ENCODE peak calls at places on chromosomes 7 and 10, in five cellular contexts. One of them, this sample, is unnamed.

GRCh38 chr7:28890137-28890536 is 68.0 kb downstream of the TRIL start:
- DNase-seq in PC-9: peak
- DNase-seq in fibroblast of lung: no peak
- DNase-seq in foreskin keratinocyte: no peak
- DNase-seq in mesenchymal stem cell: no peak
- DNase-seq in this sample: peak

GRCh38 chr10:77898323-77899079 is 28.1 kb downstream of the DLG5 start:
- DNase-seq in mesenchymal stem cell: no peak
- DNase-seq in foreskin keratinocyte: peak
- DNase-seq in PC-9: no peak
- DNase-seq in fibroblast of lung: no peak
- DNase-seq in this sample: no peak

GRCh38 chr7:44378744-44379143 is 53.4 kb upstream of the CAMK2B start:
- DNase-seq in mesenchymal stem cell: peak
- DNase-seq in fibroblast of lung: peak
- DNase-seq in foreskin keratinocyte: peak
- DNase-seq in PC-9: peak
- DNase-seq in this sample: no peak

GRCh38 chr10:89664206-89664605 is 19.2 kb upstream of the PANK1 start:
- DNase-seq in fibroblast of lung: no peak
- DNase-seq in PC-9: no peak
- DNase-seq in foreskin keratinocyte: no peak
- DNase-seq in mesenchymal stem cell: no peak
- DNase-seq in this sample: no peak

GRCh38 chr10:110783509-110784103 is 88.1 kb upstream of the PDCD4 start:
- DNase-seq in mesenchymal stem cell: no peak
- DNase-seq in foreskin keratinocyte: no peak
- DNase-seq in PC-9: no peak
- DNase-seq in fibroblast of lung: no peak
- DNase-seq in this sample: no peak

GRCh38 chr7:102412548-102412947 is 16.4 kb downstream of the PRKRIP1 start:
- DNase-seq in foreskin keratinocyte: no peak
- DNase-seq in mesenchymal stem cell: peak
- DNase-seq in fibroblast of lung: peak
- DNase-seq in PC-9: no peak
- DNase-seq in this sample: peak

GRCh38 chr7:85184599-85185354 is 2.1 kb downstream of the SEMA3D start:
- DNase-seq in fibroblast of lung: peak
- DNase-seq in mesenchymal stem cell: peak
- DNase-seq in foreskin keratinocyte: no peak
- DNase-seq in PC-9: no peak
- DNase-seq in this sample: no peak

GRCh38 chr7:83161186-83161585 is 1.5 kb downstream of the PCLO start:
- DNase-seq in foreskin keratinocyte: no peak
- DNase-seq in PC-9: no peak
- DNase-seq in fibroblast of lung: peak
- DNase-seq in mesenchymal stem cell: peak
- DNase-seq in this sample: no peak

GRCh38 chr10:124942317-124943169 is 620 bp downstream of the ZRANB1 start:
- DNase-seq in foreskin keratinocyte: no peak
- DNase-seq in PC-9: no peak
- DNase-seq in mesenchymal stem cell: peak
- DNase-seq in fibroblast of lung: no peak
- DNase-seq in this sample: no peak

GRCh38 chr10:71623098-71623985 is 96.2 kb downstream of the C10orf105 start:
- DNase-seq in foreskin keratinocyte: no peak
- DNase-seq in mesenchymal stem cell: peak
- DNase-seq in PC-9: no peak
- DNase-seq in fibroblast of lung: peak
- DNase-seq in this sample: no peak

GRCh38 chr7:105751054-105751453 is 125.3 kb downstream of the ATXN7L1 start:
- DNase-seq in foreskin keratinocyte: peak
- DNase-seq in mesenchymal stem cell: no peak
- DNase-seq in fibroblast of lung: no peak
- DNase-seq in PC-9: no peak
- DNase-seq in this sample: no peak

GRCh38 chr7:126040114-126041045 is 1110.8 kb upstream of the POT1 start:
- DNase-seq in fibroblast of lung: no peak
- DNase-seq in foreskin keratinocyte: no peak
- DNase-seq in PC-9: no peak
- DNase-seq in mesenchymal stem cell: no peak
- DNase-seq in this sample: no peak

GRCh38 chr10:119103687-119104652 is at the start of gene DENND10:
- DNase-seq in foreskin keratinocyte: peak
- DNase-seq in mesenchymal stem cell: peak
- DNase-seq in PC-9: no peak
- DNase-seq in fibroblast of lung: peak
- DNase-seq in this sample: peak

GRCh38 chr7:43850348-43851116 is 18.8 kb downstream of the MRPS24 start:
- DNase-seq in foreskin keratinocyte: no peak
- DNase-seq in PC-9: no peak
- DNase-seq in mesenchymal stem cell: no peak
- DNase-seq in fibroblast of lung: no peak
- DNase-seq in this sample: no peak

GRCh38 chr10:115073796-115074195 is 19.4 kb upstream of the ATRNL1 start:
- DNase-seq in PC-9: no peak
- DNase-seq in fibroblast of lung: no peak
- DNase-seq in foreskin keratinocyte: no peak
- DNase-seq in mesenchymal stem cell: no peak
- DNase-seq in this sample: no peak

GRCh38 chr10:84571146-84571545 is 242.8 kb downstream of the CCSER2 start:
- DNase-seq in fibroblast of lung: no peak
- DNase-seq in PC-9: no peak
- DNase-seq in foreskin keratinocyte: no peak
- DNase-seq in mesenchymal stem cell: no peak
- DNase-seq in this sample: no peak

GRCh38 chr7:348962-349755 is 59.2 kb downstream of the FOXL3 start:
- DNase-seq in foreskin keratinocyte: no peak
- DNase-seq in fibroblast of lung: no peak
- DNase-seq in PC-9: no peak
- DNase-seq in mesenchymal stem cell: no peak
- DNase-seq in this sample: no peak

GRCh38 chr7:118872568-118872967 is 648.1 kb downstream of the ANKRD7 start:
- DNase-seq in fibroblast of lung: no peak
- DNase-seq in foreskin keratinocyte: peak
- DNase-seq in PC-9: no peak
- DNase-seq in mesenchymal stem cell: peak
- DNase-seq in this sample: peak
- H3K27ac ChIP-seq in fibroblast of lung: no peak
- H3K27ac ChIP-seq in foreskin keratinocyte: peak
- H3K27ac ChIP-seq in PC-9: no peak
- H3K27ac ChIP-seq in mesenchymal stem cell: no peak
- H3K27ac ChIP-seq in this sample: no peak

DNA sequence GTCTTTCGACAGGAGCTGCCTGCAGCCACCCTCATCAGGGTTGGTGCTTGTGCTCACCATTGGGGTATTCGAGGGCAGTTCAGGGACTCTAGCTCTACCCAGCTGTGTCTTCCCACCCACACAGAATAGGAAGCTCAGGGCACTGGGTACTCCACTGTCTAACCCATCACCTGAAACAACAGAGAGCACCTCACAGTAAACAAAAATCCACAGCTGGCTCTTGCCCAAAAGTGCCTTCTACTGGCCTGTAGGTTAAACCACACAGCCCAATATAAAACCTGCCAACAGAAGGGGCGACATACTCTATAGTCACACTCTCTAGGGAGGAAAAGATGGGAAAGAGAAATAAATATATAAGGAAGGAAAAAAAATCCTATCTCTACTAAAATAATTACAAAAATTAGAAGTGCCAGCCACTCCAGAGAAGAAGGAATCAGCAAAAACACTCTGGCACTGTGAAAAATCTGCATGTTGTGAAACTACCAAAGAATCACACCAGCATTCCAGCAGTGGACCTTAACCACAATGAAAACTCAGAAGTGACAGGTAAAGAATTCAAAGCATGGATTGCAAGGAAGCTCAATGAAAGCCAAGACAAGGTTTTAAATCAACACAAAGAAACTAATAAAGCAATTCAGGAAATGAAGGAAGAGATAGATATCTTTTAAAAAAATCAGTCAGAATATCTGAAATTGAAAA is 110.0 kb downstream of the HGF start:
- DNase-seq in fibroblast of lung: peak
- DNase-seq in foreskin keratinocyte: no peak
- DNase-seq in PC-9: no peak
- DNase-seq in mesenchymal stem cell: no peak
- DNase-seq in this sample: peak
- H3K27ac ChIP-seq in fibroblast of lung: no peak
- H3K27ac ChIP-seq in foreskin keratinocyte: no peak
- H3K27ac ChIP-seq in PC-9: no peak
- H3K27ac ChIP-seq in mesenchymal stem cell: no peak
- H3K27ac ChIP-seq in this sample: no peak

GRCh38 chr10:8815969-8816368 is 761.5 kb downstream of the GATA3 start:
- DNase-seq in fibroblast of lung: peak
- DNase-seq in mesenchymal stem cell: no peak
- DNase-seq in PC-9: no peak
- DNase-seq in foreskin keratinocyte: peak
- DNase-seq in this sample: no peak

GRCh38 chr10:8817303-8817702 is 762.8 kb downstream of the GATA3 start:
- DNase-seq in PC-9: no peak
- DNase-seq in mesenchymal stem cell: peak
- DNase-seq in foreskin keratinocyte: peak
- DNase-seq in fibroblast of lung: no peak
- DNase-seq in this sample: no peak
- H3K27ac ChIP-seq in PC-9: no peak
- H3K27ac ChIP-seq in mesenchymal stem cell: no peak
- H3K27ac ChIP-seq in foreskin keratinocyte: no peak
- H3K27ac ChIP-seq in fibroblast of lung: no peak
- H3K27ac ChIP-seq in this sample: no peak

GRCh38 chr10:17206210-17206709 is 4.8 kb upstream of the TRDMT1 start:
- DNase-seq in mesenchymal stem cell: peak
- DNase-seq in foreskin keratinocyte: peak
- DNase-seq in fibroblast of lung: peak
- DNase-seq in PC-9: no peak
- DNase-seq in this sample: no peak
- H3K27ac ChIP-seq in mesenchymal stem cell: peak
- H3K27ac ChIP-seq in foreskin keratinocyte: peak
- H3K27ac ChIP-seq in fibroblast of lung: peak
- H3K27ac ChIP-seq in PC-9: no peak
- H3K27ac ChIP-seq in this sample: no peak

DNA sequence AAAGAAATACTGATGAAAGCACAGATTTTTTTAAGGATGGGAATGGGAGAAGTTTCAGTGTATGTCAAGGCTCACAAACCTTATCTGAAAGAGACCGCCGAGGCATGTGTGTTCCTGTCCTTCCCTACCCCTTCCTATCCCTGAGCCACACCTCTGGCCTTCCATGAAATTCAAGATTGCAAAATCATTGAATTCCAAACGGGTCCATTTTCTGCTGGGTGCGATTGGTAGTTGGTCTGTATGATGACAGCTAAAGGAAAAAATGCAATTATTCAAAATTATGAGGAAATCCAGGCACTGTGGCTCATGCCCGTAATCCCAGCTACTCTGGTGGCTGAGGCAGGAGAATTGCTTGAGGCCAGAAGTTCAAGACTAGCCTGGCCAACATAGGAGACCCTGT is 170.1 kb downstream of the ARHGAP12 start:
- DNase-seq in mesenchymal stem cell: no peak
- DNase-seq in foreskin keratinocyte: peak
- DNase-seq in PC-9: no peak
- DNase-seq in fibroblast of lung: no peak
- DNase-seq in this sample: peak
- H3K27ac ChIP-seq in mesenchymal stem cell: no peak
- H3K27ac ChIP-seq in foreskin keratinocyte: no peak
- H3K27ac ChIP-seq in PC-9: no peak
- H3K27ac ChIP-seq in fibroblast of lung: no peak
- H3K27ac ChIP-seq in this sample: no peak

DNA sequence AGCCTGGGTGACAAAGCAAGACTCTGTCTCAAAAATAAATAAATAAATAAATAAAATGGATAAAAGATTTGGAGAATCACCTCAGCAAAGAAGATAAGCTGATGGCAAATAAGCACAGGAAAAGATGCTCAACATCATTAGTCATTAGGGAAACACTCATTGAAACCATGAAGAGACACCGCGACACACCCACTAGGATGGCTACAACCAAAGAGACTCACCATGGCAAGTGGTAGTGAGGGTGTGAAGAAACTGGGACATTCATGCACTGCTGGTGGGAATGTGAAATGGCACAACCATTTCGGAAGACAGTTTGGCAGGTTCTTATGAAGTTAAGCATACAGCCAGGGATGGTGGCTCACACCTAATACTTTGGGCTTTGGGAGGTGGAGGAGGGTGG is 37.8 kb upstream of the FXYD4 start:
- DNase-seq in PC-9: no peak
- DNase-seq in foreskin keratinocyte: no peak
- DNase-seq in mesenchymal stem cell: no peak
- DNase-seq in fibroblast of lung: no peak
- DNase-seq in this sample: no peak
- H3K27ac ChIP-seq in PC-9: no peak
- H3K27ac ChIP-seq in foreskin keratinocyte: no peak
- H3K27ac ChIP-seq in mesenchymal stem cell: no peak
- H3K27ac ChIP-seq in fibroblast of lung: no peak
- H3K27ac ChIP-seq in this sample: no peak

DNA sequence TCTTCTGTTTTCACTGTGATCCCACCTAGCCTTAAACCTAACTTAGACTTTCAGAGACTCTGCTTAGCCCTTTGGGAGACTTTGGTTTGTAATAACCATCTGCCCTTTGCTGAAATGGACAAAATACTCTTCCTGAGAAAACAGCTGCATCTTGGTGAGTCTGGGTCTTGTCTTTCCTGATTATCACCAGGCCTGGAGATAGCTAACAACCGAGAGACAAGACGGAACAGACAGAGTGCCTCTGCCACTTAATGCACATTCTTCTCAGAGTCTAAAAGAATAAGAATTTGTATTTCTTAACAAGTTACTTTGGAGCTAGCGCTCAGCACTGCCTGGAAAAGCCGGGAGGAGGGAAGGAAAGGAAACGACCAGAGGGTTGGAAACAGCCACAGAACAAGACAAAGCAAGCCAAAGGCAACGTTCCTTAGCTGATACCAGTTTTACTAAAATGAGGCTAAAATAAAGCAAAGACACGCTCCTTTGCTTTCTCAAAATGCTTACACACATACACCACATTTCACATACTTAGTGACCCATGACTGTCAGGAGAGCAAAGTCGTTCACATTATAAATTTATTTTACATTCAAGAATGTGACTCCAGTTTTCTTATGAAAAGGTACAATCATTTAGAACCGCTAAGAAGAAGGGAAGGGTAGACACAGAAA is 70.3 kb upstream of the DGKI start:
- DNase-seq in fibroblast of lung: no peak
- DNase-seq in mesenchymal stem cell: peak
- DNase-seq in PC-9: no peak
- DNase-seq in foreskin keratinocyte: no peak
- DNase-seq in this sample: no peak
- H3K27ac ChIP-seq in fibroblast of lung: no peak
- H3K27ac ChIP-seq in mesenchymal stem cell: peak
- H3K27ac ChIP-seq in PC-9: no peak
- H3K27ac ChIP-seq in foreskin keratinocyte: no peak
- H3K27ac ChIP-seq in this sample: peak